ENCODE peak calls at places on chromosomes 12 and 14, in four cellular contexts. I is choroid plexus epithelial cell, Y is astrocyte of the cerebellum, U is body of pancreas. X is an unnamed sample.

GRCh38 chr12:101564912-101565311 is 29.9 kb upstream of the MYBPC1 start:
- DNase-seq in I (peak; percentile 20), U (no peak), Y (no peak), X (no peak)

GRCh38 chr14:103847954-103848719 is 762 bp upstream of the PPP1R13B start:
- DNase-seq in U (peak; percentile 46), I (peak; percentile 53), Y (no peak), X (no peak)

GRCh38 chr12:121849660-121850059 is 9.0 kb downstream of the HPD start:
- DNase-seq in U (no peak), I (no peak), Y (no peak), X (no peak)

GRCh38 chr12:123071401-123072304 is 79.2 kb downstream of the PITPNM2 start:
- DNase-seq in I (peak; percentile 25), Y (no peak), U (no peak), X (no peak)

GRCh38 chr12:130137141-130138018 is 24.9 kb upstream of the FZD10 start:
- DNase-seq in Y (no peak), U (no peak), I (no peak), X (peak; percentile 10)

GRCh38 chr14:51479584-51480305 is 172.0 kb upstream of the FRMD6 start:
- DNase-seq in U (no peak), I (peak; percentile 59), Y (no peak), X (peak; percentile 29)

GRCh38 chr14:64604854-64605253 is 55.1 kb downstream of the PPP1R36 start:
- DNase-seq in Y (no peak), U (no peak), I (no peak), X (no peak)

GRCh38 chr12:67792185-67792584 is 143.6 kb downstream of the DYRK2 start:
- DNase-seq in Y (no peak), I (no peak), U (peak; percentile 92), X (no peak)

DNA sequence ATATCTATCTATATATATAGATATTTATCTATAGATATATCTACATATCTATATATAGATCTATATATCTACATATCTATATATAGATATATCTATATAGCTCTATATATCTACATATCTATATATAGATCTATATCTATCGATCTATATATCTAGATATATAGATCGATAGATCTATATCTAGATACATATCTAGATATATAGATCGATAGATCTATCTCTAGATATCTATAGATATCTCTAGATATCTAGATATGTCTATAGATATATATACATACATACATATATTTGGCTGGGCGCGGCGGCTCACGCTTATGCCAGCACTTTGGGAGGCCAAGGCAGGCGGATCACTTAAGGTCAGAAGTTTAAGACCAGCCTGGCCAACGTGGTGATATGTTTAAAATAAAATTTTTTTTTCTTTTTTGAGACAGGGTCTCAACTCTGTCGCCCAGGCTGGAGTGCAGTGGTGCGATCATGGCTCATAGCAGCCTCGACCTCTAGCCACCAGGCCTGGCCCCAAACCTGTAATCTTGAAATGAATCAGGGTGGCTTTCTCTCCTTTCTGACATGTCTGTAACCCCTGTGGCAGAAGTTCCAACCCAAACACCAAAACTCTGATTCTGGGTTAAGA is 18.1 kb downstream of the ARPC3 start:
- DNase-seq in U (no peak), I (no peak), Y (no peak), X (no peak)
- H3K4me3 ChIP-seq in U (peak overlapping the region; percentile 36), I (no peak overlapping the region), Y (peak overlapping the region; percentile 39), X (peak overlapping the region; percentile 48)

GRCh38 chr12:62931481-62931880 is 3.5 kb downstream of the PPM1H start:
- DNase-seq in Y (no peak), I (no peak), U (no peak), X (no peak)
- H3K4me3 ChIP-seq in Y (no peak overlapping the region), I (no peak overlapping the region), U (no peak overlapping the region), X (no peak overlapping the region)

GRCh38 chr14:95402612-95403011 is 82.9 kb upstream of the CLMN start:
- DNase-seq in Y (no peak), I (no peak), U (no peak), X (no peak)
- H3K4me3 ChIP-seq in Y (no peak overlapping the region), I (no peak overlapping the region), U (no peak overlapping the region), X (no peak overlapping the region)

DNA sequence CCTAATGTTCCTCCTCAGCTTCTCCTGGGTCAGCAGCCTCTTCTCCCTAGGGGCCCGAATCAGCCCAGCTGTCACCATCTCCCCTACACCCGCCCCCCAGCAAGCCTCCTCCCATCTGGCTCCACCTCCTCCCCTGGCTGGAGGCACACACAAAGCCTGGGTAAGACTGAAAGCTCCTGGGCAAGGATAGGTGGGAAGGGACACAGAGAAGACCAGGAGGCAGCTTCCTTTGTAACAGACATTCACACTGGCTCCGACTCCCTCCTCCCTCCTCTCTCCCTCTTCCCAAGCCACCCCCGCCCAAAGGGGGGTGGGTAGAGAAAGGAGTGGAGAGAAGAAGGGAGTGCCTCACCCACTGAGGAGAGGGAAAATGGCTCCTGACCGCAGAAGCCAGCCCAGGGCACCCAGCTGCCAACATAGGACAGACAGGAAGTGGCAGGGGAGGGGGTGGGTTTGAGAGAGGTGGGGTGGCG is 4.0 kb downstream of the CHD4 start:
- DNase-seq in U (peak; percentile 33), Y (no peak), I (peak; percentile 55), X (no peak)
- H3K4me3 ChIP-seq in U (no peak overlapping the region), Y (peak overlapping the region; percentile 11), I (peak overlapping the region; percentile 38), X (peak overlapping the region; percentile 26)

DNA sequence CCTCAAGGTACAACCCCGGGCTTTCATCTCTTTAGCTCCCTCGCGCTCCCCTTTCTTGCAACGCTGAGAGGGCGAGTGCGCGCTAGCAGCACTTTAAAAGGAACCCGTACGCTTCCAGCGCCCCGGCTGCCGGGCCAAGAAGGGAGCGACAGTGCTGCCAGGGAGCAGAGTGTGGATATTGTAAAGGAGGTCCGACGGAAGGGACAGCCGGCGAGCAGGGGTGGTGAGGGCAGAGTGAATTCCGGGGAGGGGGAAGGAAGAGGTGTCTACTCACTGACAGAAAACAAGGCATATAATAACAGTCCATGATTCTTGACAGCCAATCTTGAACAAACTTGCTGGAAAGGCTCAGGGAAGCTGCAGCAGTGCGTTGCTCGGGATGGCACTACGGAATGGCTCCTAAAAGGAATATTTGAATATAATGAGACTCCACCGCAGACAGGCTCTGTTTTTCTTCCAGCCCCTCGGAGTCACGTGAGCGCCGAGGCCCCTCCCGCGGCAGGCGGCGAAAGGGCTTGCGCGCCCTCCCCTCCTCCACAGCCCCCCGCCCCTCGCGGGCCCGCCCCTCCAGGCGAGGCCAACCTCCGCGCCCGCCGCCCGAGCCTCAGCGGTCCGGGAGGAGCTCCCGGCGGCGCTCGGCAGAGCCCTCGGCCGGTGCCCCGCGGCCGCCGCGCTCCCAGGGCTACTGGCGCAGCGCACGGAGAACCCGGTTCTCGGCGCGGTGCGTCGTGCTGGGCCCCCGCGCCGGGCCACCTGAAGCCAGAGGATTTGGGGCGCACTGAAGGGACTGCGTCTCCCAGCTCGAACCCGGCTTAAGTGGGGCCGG is 3.4 kb downstream of the BMP4 start:
- DNase-seq in I (peak; percentile 52), Y (peak; percentile 73), U (peak; percentile 73), X (no peak)
- H3K4me3 ChIP-seq in I (peak overlapping the region; percentile 48), Y (peak overlapping the region; percentile 82), U (peak overlapping the region; percentile 36), X (peak overlapping the region; percentile 63)

GRCh38 chr12:31412292-31412801 is 86.4 kb upstream of the SINHCAF start:
- DNase-seq in I (no peak), Y (no peak), U (no peak), X (no peak)
- H3K4me3 ChIP-seq in I (no peak overlapping the region), Y (no peak overlapping the region), U (no peak overlapping the region), X (no peak overlapping the region)